ENCODE peak calls at places on chromosomes 1 and 21, in four cellular contexts. F is A549, Q is AG04449, Y is HFF-Myc. O is an unnamed sample.
A peak's percentile ranks its signal among the peaks of the same experiment; 100 is the strongest.

GRCh38 chr21:26391166-26391565 is 181.9 kb downstream of the CYYR1 start:
- DNase-seq in Q (no peak), F (no peak), Y (no peak), O (no peak)

GRCh38 chr21:45018131-45019075 is 56.0 kb upstream of the ADARB1 start:
- DNase-seq in Y (no peak), F (peak; percentile 8), Q (no peak), O (no peak)

GRCh38 chr1:226737819-226738420 is 1.2 kb downstream of the ITPKB start:
- DNase-seq in Q (no peak), Y (no peak), F (no peak), O (peak; percentile 48)

GRCh38 chr1:18114726-18115410 is 7.3 kb downstream of the IGSF21 start:
- DNase-seq in F (no peak), Q (no peak), Y (no peak), O (no peak)

GRCh38 chr1:116375884-116376733 is 3.1 kb downstream of the ATP1A1 start:
- DNase-seq in F (no peak), Y (peak; percentile 41), Q (peak; percentile 40), O (peak; percentile 69)

GRCh38 chr1:151024540-151025146 is 11.7 kb upstream of the BNIPL start:
- DNase-seq in Y (no peak), Q (no peak), F (peak; percentile 84), O (peak; percentile 88)

GRCh38 chr1:162905759-162906158 is 44.8 kb upstream of the CCDC190 start:
- DNase-seq in Y (peak; percentile 39), Q (peak; percentile 67), F (no peak), O (peak; percentile 76)

GRCh38 chr1:229370601-229371021 is 27.8 kb upstream of the CCSAP start:
- DNase-seq in Q (no peak), F (no peak), Y (no peak), O (peak; percentile 2)

GRCh38 chr1:43797926-43798325 is 90.6 kb downstream of the ST3GAL3 start:
- DNase-seq in Q (no peak), Y (no peak), F (no peak), O (no peak)

GRCh38 chr1:243598433-243598832 is 251.6 kb downstream of the AKT3 start:
- DNase-seq in Q (peak; percentile 65), F (no peak), Y (peak; percentile 30), O (no peak)

GRCh38 chr1:6071219-6071618 is 25.5 kb downstream of the KCNAB2 start:
- DNase-seq in F (no peak), Q (no peak), Y (no peak), O (no peak)

GRCh38 chr21:39085843-39086415 is 97.3 kb downstream of the PSMG1 start:
- DNase-seq in Y (no peak), Q (no peak), F (no peak), O (no peak)

GRCh38 chr1:30798389-30798951 is 40.9 kb upstream of the LAPTM5 start:
- DNase-seq in Q (no peak), Y (no peak), F (no peak), O (peak; percentile 61)

GRCh38 chr1:168170552-168171508 is 7.9 kb upstream of the TIPRL start:
- DNase-seq in F (no peak), Y (no peak), Q (no peak), O (no peak)

GRCh38 chr1:45685308-45686080 is 839 bp downstream of the GPBP1L1 start:
- DNase-seq in Y (no peak), F (peak; percentile 15), Q (no peak), O (peak; percentile 17)

GRCh38 chr21:44720170-44720569 is 8.8 kb upstream of the TSPEAR start:
- DNase-seq in Y (no peak), Q (no peak), F (no peak), O (no peak)

GRCh38 chr1:59243544-59243943 is 53.4 kb upstream of the FGGY start:
- DNase-seq in F (no peak), Y (no peak), Q (no peak), O (no peak)

GRCh38 chr1:17545354-17545753 is 5.9 kb downstream of the ARHGEF10L start:
- DNase-seq in Y (no peak), F (no peak), Q (no peak), O (peak; percentile 67)

GRCh38 chr1:29563092-29563491 is 326.8 kb downstream of the PTPRU start:
- DNase-seq in Y (no peak), Q (no peak), F (no peak), O (no peak)

GRCh38 chr1:27504588-27505419 is 14.8 kb upstream of the WASF2 start:
- DNase-seq in Q (no peak), F (no peak), Y (no peak), O (peak; percentile 46)

GRCh38 chr21:36113647-36114428 is 21.0 kb upstream of the CBR3 start:
- DNase-seq in Y (no peak), Q (no peak), F (no peak), O (no peak)

GRCh38 chr1:3122311-3122710 is 53.3 kb downstream of the PRDM16 start:
- DNase-seq in F (no peak), Y (no peak), Q (no peak), O (no peak)

GRCh38 chr1:42730988-42731387 is 9.0 kb downstream of the CLDN19 start:
- DNase-seq in F (no peak), Y (no peak), Q (no peak), O (no peak)
- TF ChIP-seq CTCF in F (peak; percentile 18), Y (no peak), Q (no peak), O (no peak)

GRCh38 chr1:160993544-160993943 is 27.4 kb downstream of the F11R start:
- DNase-seq in Y (no peak), Q (peak; percentile 68), F (peak; percentile 25), O (peak; percentile 92)
- TF ChIP-seq CTCF in Y (peak; percentile 27), Q (peak; percentile 33), F (peak; percentile 65), O (peak; percentile 51)

GRCh38 chr1:33454646-33455282 is 17.7 kb upstream of the ZSCAN20 start:
- DNase-seq in Q (no peak), F (no peak), Y (no peak), O (no peak)

GRCh38 chr1:33460947-33461629 is 11.4 kb upstream of the ZSCAN20 start:
- DNase-seq in F (no peak), Y (no peak), Q (no peak), O (no peak)

GRCh38 chr1:33456302-33456886 is 16.1 kb upstream of the ZSCAN20 start:
- DNase-seq in F (no peak), Q (no peak), Y (no peak), O (no peak)

GRCh38 chr1:33459766-33460543 is 12.5 kb upstream of the ZSCAN20 start:
- DNase-seq in Y (no peak), F (no peak), Q (peak; percentile 36), O (no peak)

GRCh38 chr1:33455537-33456301 is 16.7 kb upstream of the ZSCAN20 start:
- DNase-seq in F (peak; percentile 49), Y (peak; percentile 75), Q (peak; percentile 77), O (peak; percentile 84)
- TF ChIP-seq CTCF in F (peak; percentile 55), Y (peak; percentile 86), Q (peak; percentile 87), O (peak; percentile 72)

GRCh38 chr1:48107516-48107915 is 110.3 kb upstream of the TRABD2B start:
- DNase-seq in Q (no peak), Y (no peak), F (no peak), O (no peak)

GRCh38 chr1:48102766-48103165 is 105.6 kb upstream of the TRABD2B start:
- DNase-seq in Q (no peak), Y (no peak), F (no peak), O (no peak)

GRCh38 chr1:48105167-48105566 is 108.0 kb upstream of the TRABD2B start:
- DNase-seq in Q (no peak), Y (no peak), F (no peak), O (peak; percentile 54)

GRCh38 chr1:48106049-48106448 is 108.9 kb upstream of the TRABD2B start:
- DNase-seq in Y (no peak), Q (no peak), F (no peak), O (no peak)

GRCh38 chr1:48103495-48103894 is 106.3 kb upstream of the TRABD2B start:
- DNase-seq in Q (no peak), Y (no peak), F (no peak), O (no peak)
- TF ChIP-seq CTCF in Q (no peak), Y (no peak), F (no peak), O (no peak)

GRCh38 chr1:181919729-181919991 is 141.9 kb downstream of the ZNF648 start:
- DNase-seq in Y (no peak), F (no peak), Q (no peak), O (no peak)
- TF ChIP-seq CTCF in Y (no peak), F (no peak), Q (no peak), O (no peak)

DNA sequence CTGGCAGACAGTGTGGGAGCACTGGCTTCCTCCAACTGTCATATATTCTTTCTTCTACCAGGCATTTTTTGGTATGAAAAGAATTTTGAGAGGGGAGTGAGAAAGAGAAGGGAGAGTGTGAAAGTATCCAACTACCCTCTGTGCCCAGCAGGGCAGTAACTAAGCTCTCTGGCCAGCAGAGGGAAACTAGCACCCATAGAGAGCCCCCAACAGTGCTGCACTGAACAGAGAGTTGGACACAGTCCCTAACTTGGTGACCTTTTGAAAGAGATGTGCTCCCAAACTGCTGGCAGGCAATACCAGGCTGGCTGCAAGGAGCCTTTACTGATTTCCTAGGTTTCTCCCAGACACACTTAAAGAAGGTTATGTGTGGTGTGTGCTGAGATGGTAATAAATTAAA is 118.8 kb upstream of the PBX1 start:
- DNase-seq in Y (no peak), F (peak; percentile 7), Q (no peak), O (peak; percentile 87)
- TF ChIP-seq CTCF in Y (peak; percentile 46), F (peak; percentile 12), Q (peak; percentile 40), O (peak; percentile 50)

DNA sequence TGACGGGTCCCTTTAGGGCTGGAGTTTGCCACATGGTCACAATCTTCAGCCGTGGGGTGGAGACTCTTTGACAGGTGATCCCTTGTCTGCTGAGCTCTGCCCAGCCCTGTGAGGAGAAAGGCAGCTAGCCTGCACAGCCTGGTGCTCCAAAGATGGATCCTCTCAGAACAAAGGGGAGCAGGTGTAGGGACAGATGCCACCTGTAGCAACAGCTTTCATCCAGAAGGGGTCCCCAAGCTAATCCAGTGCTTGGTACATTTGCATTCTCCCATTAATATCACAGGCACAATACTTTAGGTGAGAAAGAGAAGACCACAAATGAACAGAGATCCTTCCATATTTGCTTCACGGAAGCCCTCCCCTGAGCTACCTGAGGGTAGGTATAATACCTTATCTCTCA is 93.2 kb downstream of the CCDC185 start:
- DNase-seq in F (no peak), Y (no peak), Q (no peak), O (no peak)
- TF ChIP-seq CTCF in F (no peak), Y (no peak), Q (no peak), O (no peak)

DNA sequence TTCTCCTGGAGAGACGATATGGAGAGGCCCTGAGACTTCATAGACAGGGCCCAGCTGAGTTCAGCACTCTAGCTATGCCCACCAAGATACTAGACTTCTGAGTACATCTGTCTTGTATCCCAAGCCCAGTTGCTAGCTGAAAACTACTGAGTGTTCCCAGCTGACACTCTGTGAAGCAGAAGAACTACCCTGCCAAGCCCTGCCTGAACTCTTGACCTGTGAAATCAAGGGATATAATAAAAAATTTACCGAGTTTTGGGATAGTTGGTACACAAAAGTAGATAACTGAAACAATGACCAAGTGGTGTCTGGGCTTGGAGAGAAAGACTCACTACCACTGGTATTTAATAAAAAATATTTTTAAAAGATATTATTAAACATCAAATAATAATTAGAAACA is 267.5 kb downstream of the TRABD2B start:
- DNase-seq in F (no peak), Y (no peak), Q (no peak), O (no peak)
- TF ChIP-seq CTCF in F (no peak), Y (no peak), Q (no peak), O (no peak)

DNA sequence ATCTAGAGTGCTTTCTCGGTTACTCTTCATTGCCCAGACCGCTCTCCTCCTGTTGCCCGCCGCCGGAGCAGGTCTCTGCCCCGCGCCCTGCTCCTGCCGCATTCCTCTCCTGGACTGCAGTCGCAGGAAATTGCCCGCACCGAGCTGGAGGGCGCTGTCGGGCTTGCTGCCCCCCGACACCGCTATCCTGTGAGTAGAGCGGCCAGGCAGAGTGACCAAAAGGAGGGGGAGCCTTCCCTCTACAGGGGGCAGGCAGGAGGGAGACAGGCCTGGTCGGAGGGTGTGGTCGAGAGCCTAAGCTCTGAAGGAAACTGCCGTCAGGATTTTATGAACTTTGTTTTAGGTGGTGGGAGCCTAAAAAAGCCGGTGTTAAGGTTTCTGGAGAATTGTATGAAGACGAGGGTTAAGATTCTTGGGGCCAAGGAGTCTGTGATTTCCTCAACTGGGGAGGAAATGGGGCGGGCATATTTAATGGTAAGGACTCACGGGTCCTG is 506 bp downstream of the LRIG2 start:
- DNase-seq in Y (peak; percentile 3), Q (no peak), F (no peak), O (peak; percentile 62)
- TF ChIP-seq CTCF in Y (peak; percentile 37), Q (peak; percentile 69), F (no peak), O (peak; percentile 58)

O was measured in cardiac muscle cell.